ENCODE peak calls at places on chromosomes 12 and 14, in eight cellular contexts. P is thyroid gland, M is prostate gland, D is fibroblast of lung, Y is gastrocnemius medialis, K is SK-N-SH, L is dorsolateral prefrontal cortex, H is testis. N is an unnamed sample.

GRCh38 chr14:90522585-90523191 is 125.9 kb downstream of the CALM1 start:
- DNase-seq in P (peak; percentile 93), M (peak; percentile 75), D (no peak), Y (peak; percentile 61), K (peak; percentile 93), L (no peak), H (peak; percentile 96), N (peak; percentile 69)

GRCh38 chr12:13208533-13209278 is 12.2 kb downstream of the EMP1 start:
- DNase-seq in P (no peak), M (no peak), D (peak; percentile 57), Y (no peak), K (peak; percentile 15), L (no peak), H (peak; percentile 37), N (no peak)

GRCh38 chr12:120833849-120834248 is 70.3 kb downstream of the SPPL3 start:
- DNase-seq in P (no peak), M (no peak), D (no peak), Y (peak; percentile 38), K (no peak), L (no peak), H (no peak), N (no peak)

GRCh38 chr12:117277875-117278274 is 83.6 kb downstream of the NOS1 start:
- DNase-seq in P (no peak), M (no peak), D (no peak), Y (no peak), K (no peak), L (no peak), H (no peak), N (no peak)

GRCh38 chr14:99215277-99215676 is 56.7 kb downstream of the BCL11B start:
- DNase-seq in P (peak; percentile 71), M (no peak), D (peak; percentile 36), Y (no peak), K (no peak), L (no peak), H (no peak), N (no peak)

GRCh38 chr12:124548854-124549378 is 18.5 kb downstream of the NCOR2 start:
- DNase-seq in P (peak; percentile 46), M (peak; percentile 73), D (peak; percentile 48), Y (peak; percentile 76), K (peak; percentile 72), L (peak; percentile 53), H (peak; percentile 86), N (peak; percentile 68)

GRCh38 chr12:93176166-93176565 is 201.6 kb upstream of the NUDT4 start:
- DNase-seq in P (no peak), M (no peak), D (peak; percentile 51), Y (no peak), K (no peak), L (no peak), H (no peak), N (no peak)

GRCh38 chr14:89823732-89824131 is 130.8 kb downstream of the EFCAB11 start:
- DNase-seq in P (no peak), M (no peak), D (peak; percentile 29), Y (no peak), K (no peak), L (no peak), H (no peak), N (no peak)

GRCh38 chr14:26281280-26281998 is 316.4 kb downstream of the NOVA1 start:
- DNase-seq in P (peak; percentile 7), M (no peak), D (peak; percentile 77), Y (no peak), K (no peak), L (no peak), H (no peak), N (no peak)

GRCh38 chr12:81221681-81222080 is 143.8 kb downstream of the ACSS3 start:
- DNase-seq in P (no peak), M (no peak), D (no peak), Y (no peak), K (no peak), L (no peak), H (no peak), N (no peak)

GRCh38 chr12:25321772-25322171 is 71.0 kb upstream of the KRAS start:
- DNase-seq in P (no peak), M (no peak), D (no peak), Y (no peak), K (no peak), L (no peak), H (no peak), N (no peak)

GRCh38 chr12:25317553-25317952 is 66.8 kb upstream of the KRAS start:
- DNase-seq in P (no peak), M (no peak), D (no peak), Y (no peak), K (no peak), L (no peak), H (no peak), N (no peak)

GRCh38 chr12:25322351-25322750 is 71.6 kb upstream of the KRAS start:
- DNase-seq in P (no peak), M (no peak), D (no peak), Y (no peak), K (no peak), L (no peak), H (no peak), N (no peak)

GRCh38 chr12:25320123-25321006 is 69.6 kb upstream of the KRAS start:
- DNase-seq in P (no peak), M (no peak), D (no peak), Y (no peak), K (no peak), L (no peak), H (no peak), N (no peak)

GRCh38 chr12:25319233-25319984 is 68.7 kb upstream of the KRAS start:
- DNase-seq in P (no peak), M (no peak), D (no peak), Y (no peak), K (no peak), L (no peak), H (no peak), N (no peak)
- H3K27ac ChIP-seq in P (no peak overlapping the region), M (no peak overlapping the region), D (no peak overlapping the region), Y (no peak overlapping the region), K (no peak overlapping the region), L (no peak overlapping the region), H (no peak overlapping the region), N (no peak overlapping the region)

GRCh38 chr12:55737581-55738112 is 5.3 kb upstream of the GDF11 start:
- DNase-seq in P (no peak), M (no peak), D (no peak), Y (no peak), K (peak; percentile 37), L (no peak), H (no peak), N (no peak)

GRCh38 chr12:55736076-55736475 is 6.8 kb upstream of the GDF11 start:
- DNase-seq in P (no peak), M (no peak), D (no peak), Y (no peak), K (no peak), L (no peak), H (no peak), N (no peak)

GRCh38 chr12:55738113-55739024 is 4.6 kb upstream of the GDF11 start:
- DNase-seq in P (peak; percentile 90), M (peak; percentile 84), D (peak; percentile 91), Y (no peak), K (peak; percentile 78), L (peak; percentile 73), H (peak; percentile 93), N (peak; percentile 79)

GRCh38 chr12:55736780-55737580 is 5.9 kb upstream of the GDF11 start:
- DNase-seq in P (peak; percentile 80), M (peak; percentile 69), D (peak; percentile 76), Y (peak; percentile 50), K (peak; percentile 65), L (peak; percentile 68), H (peak; percentile 82), N (peak; percentile 90)

DNA sequence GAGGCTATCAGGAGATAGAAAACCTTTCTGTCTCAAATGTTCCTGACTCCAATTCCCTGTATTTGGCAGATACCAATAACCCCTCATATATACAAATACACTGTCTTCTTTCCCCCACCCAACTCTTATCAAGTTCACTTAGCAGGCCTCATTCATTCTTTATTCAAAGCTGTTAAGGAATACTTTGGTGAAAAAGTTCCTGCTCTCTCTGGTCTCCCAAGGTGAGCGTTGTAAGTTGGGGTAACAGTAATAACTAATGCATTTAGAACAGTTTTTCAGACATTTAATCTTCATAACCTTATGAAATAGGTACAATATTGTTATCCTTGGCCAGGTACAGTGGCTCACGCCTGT is 3.9 kb upstream of the GDF11 start:
- DNase-seq in P (no peak), M (no peak), D (no peak), Y (no peak), K (no peak), L (no peak), H (no peak), N (no peak)
- TF ChIP-seq CTCF in P (no peak), M (no peak), D (no peak), Y (no peak), K (no peak), L (no peak), H (no peak), N (no peak)

GRCh38 chr14:104964546-104964945 is 13.6 kb downstream of the AHNAK2 start:
- DNase-seq in P (no peak), M (no peak), D (no peak), Y (no peak), K (peak; percentile 11), L (no peak), H (no peak), N (no peak)

GRCh38 chr14:104967414-104968152 is 10.6 kb downstream of the AHNAK2 start:
- DNase-seq in P (peak; percentile 71), M (peak; percentile 62), D (peak; percentile 52), Y (peak; percentile 37), K (peak; percentile 51), L (no peak), H (no peak), N (no peak)

GRCh38 chr14:104966261-104967143 is 11.7 kb downstream of the AHNAK2 start:
- DNase-seq in P (no peak), M (no peak), D (no peak), Y (no peak), K (no peak), L (no peak), H (no peak), N (no peak)

GRCh38 chr14:104967144-104967413 is 11.1 kb downstream of the AHNAK2 start:
- DNase-seq in P (no peak), M (no peak), D (no peak), Y (no peak), K (no peak), L (no peak), H (no peak), N (no peak)

DNA sequence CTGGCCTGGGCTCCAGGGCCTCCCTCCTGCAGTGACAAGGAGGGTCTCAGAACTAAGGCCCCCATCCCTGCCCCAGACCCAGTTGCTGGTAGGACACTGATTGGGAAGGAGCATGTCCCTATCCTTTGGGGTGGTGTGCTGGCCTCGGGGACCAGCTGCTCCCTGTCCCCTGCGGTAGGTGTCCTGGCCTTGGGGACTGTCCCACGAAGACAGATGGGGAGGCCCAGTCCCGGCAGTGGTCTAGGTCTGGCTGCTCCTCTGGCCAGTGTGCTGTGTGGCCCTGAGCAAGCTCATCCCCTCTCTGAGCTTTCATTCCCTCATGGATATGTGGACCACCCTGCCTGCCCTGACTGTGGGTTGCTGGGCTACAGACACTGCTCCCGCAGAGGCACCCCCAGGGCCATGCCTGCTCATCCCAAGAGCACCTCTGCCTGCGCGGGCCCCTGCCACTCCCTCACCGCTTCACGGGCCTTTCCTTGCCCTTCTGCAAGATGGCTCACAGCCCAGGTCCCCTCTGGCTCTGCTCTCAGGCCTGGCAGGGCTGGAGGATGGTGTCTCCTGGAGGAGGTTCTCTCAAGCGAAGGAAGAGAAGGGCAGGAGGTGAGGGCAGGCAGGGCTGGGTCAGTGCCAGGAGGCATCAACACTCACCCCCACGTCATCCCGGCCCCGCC is 12.5 kb downstream of the AHNAK2 start:
- DNase-seq in P (no peak), M (no peak), D (no peak), Y (peak; percentile 10), K (no peak), L (no peak), H (no peak), N (no peak)
- H3K27ac ChIP-seq in P (no peak overlapping the region), M (no peak overlapping the region), D (no peak overlapping the region), Y (no peak overlapping the region), K (no peak overlapping the region), L (no peak overlapping the region), H (no peak overlapping the region), N (no peak overlapping the region)

GRCh38 chr12:114045333-114045732 is 79.2 kb upstream of the RBM19 start:
- DNase-seq in P (no peak), M (no peak), D (no peak), Y (no peak), K (no peak), L (no peak), H (no peak), N (no peak)
- TF ChIP-seq CTCF in P (no peak), M (no peak), D (no peak), Y (no peak), K (no peak), L (no peak), H (no peak), N (no peak)

N was measured in body of pancreas.